ENCODE peak calls at places on chromosome 1, in four cellular contexts. C is H1, A is K562, O is HepG2. S is an unnamed sample.

GRCh38 chr1:94720091-94720793 is 99.9 kb upstream of the SLC44A3 start:
- DNase-seq in C (no peak), A (no peak), O (no peak), S (no peak)

GRCh38 chr1:198102454-198102791 is 54.4 kb upstream of the NEK7 start:
- DNase-seq in C (no peak), A (no peak), O (no peak), S (no peak)

GRCh38 chr1:174883361-174883760 is 116.4 kb upstream of the CACYBP start:
- DNase-seq in C (no peak), A (no peak), O (peak), S (peak)

GRCh38 chr1:187691439-187691838 is 862.7 kb downstream of the PLA2G4A start:
- DNase-seq in C (no peak), A (no peak), O (peak), S (peak)

GRCh38 chr1:9085306-9085940 is 16.0 kb upstream of the SLC2A5 start:
- DNase-seq in C (no peak), A (no peak), O (no peak), S (no peak)

GRCh38 chr1:106975944-106976343 is 80.5 kb upstream of the PRMT6 start:
- DNase-seq in C (no peak), A (no peak), O (no peak), S (peak)

GRCh38 chr1:246815693-246816270 is 91.6 kb downstream of the SCCPDH start:
- DNase-seq in C (no peak), A (no peak), O (no peak), S (no peak)

GRCh38 chr1:200684015-200684414 is 14.3 kb upstream of the DDX59 start:
- DNase-seq in C (no peak), A (no peak), O (peak), S (peak)

GRCh38 chr1:43541721-43542401 is 11.2 kb downstream of the PTPRF start:
- DNase-seq in C (no peak), A (no peak), O (peak), S (no peak)

GRCh38 chr1:230191079-230191478 is 124.0 kb downstream of the GALNT2 start:
- DNase-seq in C (no peak), A (no peak), O (no peak), S (no peak)

GRCh38 chr1:3553166-3553939 is 58.0 kb downstream of the MEGF6 start:
- DNase-seq in C (no peak), A (no peak), O (no peak), S (no peak)

GRCh38 chr1:77060000-77060399 is 159.2 kb downstream of the PIGK start:
- DNase-seq in C (peak), A (no peak), O (no peak), S (no peak)

GRCh38 chr1:244102471-244102870 is 51.4 kb downstream of the ZBTB18 start:
- DNase-seq in C (no peak), A (no peak), O (no peak), S (no peak)

GRCh38 chr1:36400514-36400824 is 2.8 kb upstream of the LSM10 start:
- DNase-seq in C (no peak), A (no peak), O (no peak), S (no peak)

GRCh38 chr1:36401602-36402517 is 4.2 kb upstream of the LSM10 start:
- DNase-seq in C (peak), A (no peak), O (no peak), S (no peak)

GRCh38 chr1:36398370-36398977 is 766 bp upstream of the LSM10 start:
- DNase-seq in C (no peak), A (no peak), O (no peak), S (no peak)

GRCh38 chr1:36397378-36398230 is at the start of gene LSM10:
- DNase-seq in C (peak), A (peak), O (peak), S (peak)

GRCh38 chr1:36400825-36401601 is 3.3 kb upstream of the LSM10 start:
- DNase-seq in C (peak), A (peak), O (peak), S (peak)
- TF ChIP-seq PHF8 in C (peak), A (peak), O (peak), S (no peak)

GRCh38 chr1:117076648-117077047 is 16.5 kb downstream of the TTF2 start:
- DNase-seq in C (no peak), A (no peak), O (no peak), S (no peak)

GRCh38 chr1:117077267-117077666 is 17.1 kb downstream of the TTF2 start:
- DNase-seq in C (no peak), A (no peak), O (no peak), S (peak)
- TF ChIP-seq PHF8 in C (no peak), A (no peak), O (no peak), S (no peak)

DNA sequence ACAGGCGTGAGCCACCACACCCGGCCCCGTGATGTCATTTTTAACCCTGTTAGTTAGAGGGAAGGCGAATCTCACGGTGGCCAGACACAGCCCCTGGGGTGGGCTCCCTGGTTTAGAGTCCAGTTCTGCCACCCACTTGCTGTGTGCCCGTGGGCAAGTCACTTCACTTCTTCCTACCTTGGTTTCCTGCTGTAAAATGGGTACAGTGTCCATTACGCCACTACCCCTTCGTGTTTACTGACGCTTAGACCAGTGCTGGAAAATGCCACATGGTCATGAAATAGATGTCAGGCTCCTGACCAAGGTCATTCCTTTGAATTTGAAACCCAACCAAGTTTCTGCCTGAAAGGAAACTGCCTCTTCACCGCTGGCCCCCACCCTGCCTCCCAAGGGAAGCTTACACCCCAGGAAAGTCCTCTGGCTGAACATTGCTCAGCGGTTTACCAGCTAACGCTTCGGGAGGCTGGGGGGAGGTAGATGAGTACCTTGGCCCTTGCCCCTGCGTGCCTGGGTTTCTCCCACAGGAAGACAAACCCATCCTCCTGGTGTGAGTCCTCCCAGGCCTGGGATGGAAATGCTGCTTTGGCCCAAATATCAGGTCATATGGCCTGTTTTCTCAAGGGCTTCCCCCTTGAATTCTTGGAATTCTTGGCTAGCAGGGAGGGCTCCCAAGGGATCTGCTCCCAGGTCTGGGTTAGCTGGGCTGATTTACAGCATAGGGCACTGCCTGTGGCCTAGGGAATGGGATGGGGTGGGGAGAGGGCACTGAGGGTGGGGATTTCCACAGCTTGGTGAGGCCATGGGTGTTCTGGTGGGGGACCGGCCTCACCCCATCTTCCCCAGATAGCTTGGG is 7.6 kb upstream of the AADACL4 start:
- DNase-seq in C (peak), A (no peak), O (no peak), S (no peak)
- TF ChIP-seq PHF8 in C (no peak), A (no peak), O (no peak), S (no peak)

GRCh38 chr1:172662464-172663109 is 3.7 kb downstream of the FASLG start:
- DNase-seq in C (no peak), A (peak), O (no peak), S (no peak)

GRCh38 chr1:172657586-172657985 is 1.3 kb upstream of the FASLG start:
- DNase-seq in C (no peak), A (no peak), O (no peak), S (no peak)

GRCh38 chr1:172663726-172664125 is 4.8 kb downstream of the FASLG start:
- DNase-seq in C (no peak), A (no peak), O (no peak), S (peak)

GRCh38 chr1:172658871-172659453 is at the start of gene FASLG:
- DNase-seq in C (no peak), A (no peak), O (no peak), S (no peak)

GRCh38 chr1:172661107-172661506 is 2.2 kb downstream of the FASLG start:
- DNase-seq in C (no peak), A (no peak), O (no peak), S (no peak)
- TF ChIP-seq PHF8 in C (no peak), A (no peak), O (no peak), S (no peak)

DNA sequence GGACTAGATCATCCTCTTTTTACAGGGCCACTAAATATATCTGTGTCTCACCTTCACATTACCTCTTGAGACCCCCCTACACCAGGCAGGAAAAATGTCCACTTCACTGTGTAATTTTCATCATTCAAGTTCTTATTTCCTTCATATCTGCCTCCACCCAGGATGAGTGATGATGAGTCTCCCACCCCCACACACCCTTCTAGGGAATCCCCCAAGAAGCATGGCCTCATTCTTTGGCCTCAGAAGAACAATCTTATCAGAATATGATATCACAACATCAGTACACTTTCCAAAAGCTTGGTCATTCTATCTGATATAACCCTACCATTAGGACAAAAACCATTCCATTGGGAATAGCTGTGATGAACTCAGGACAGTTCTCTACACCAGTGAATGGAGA is 170.3 kb upstream of the DUSP10 start:
- DNase-seq in C (no peak), A (no peak), O (no peak), S (no peak)
- TF ChIP-seq PHF8 in C (no peak), A (no peak), O (no peak), S (no peak)

GRCh38 chr1:15153184-15153841 is at the start of gene TMEM51:
- DNase-seq in C (peak), A (peak), O (peak), S (peak)
- TF ChIP-seq PHF8 in C (no peak), A (no peak), O (no peak), S (no peak)

GRCh38 chr1:167659440-167659839 is 29.4 kb downstream of the RCSD1 start:
- DNase-seq in C (no peak), A (peak), O (no peak), S (peak)

GRCh38 chr1:167659876-167660275 is 29.8 kb downstream of the RCSD1 start:
- DNase-seq in C (no peak), A (no peak), O (no peak), S (no peak)

GRCh38 chr1:167658574-167659328 is 28.7 kb downstream of the RCSD1 start:
- DNase-seq in C (no peak), A (no peak), O (no peak), S (no peak)

GRCh38 chr1:167663002-167663772 is 33.2 kb downstream of the RCSD1 start:
- DNase-seq in C (no peak), A (no peak), O (no peak), S (peak)

GRCh38 chr1:167661527-167662436 is 31.8 kb downstream of the RCSD1 start:
- DNase-seq in C (no peak), A (no peak), O (no peak), S (peak)
- TF ChIP-seq PHF8 in C (no peak), A (no peak), O (no peak), S (no peak)

GRCh38 chr1:53047737-53048344 is 14.2 kb upstream of the PODN start:
- DNase-seq in C (no peak), A (no peak), O (peak), S (no peak)
- TF ChIP-seq PHF8 in C (no peak), A (no peak), O (no peak), S (no peak)

S was measured in A549.